ENCODE peak calls at places on chromosomes 16 and 17, in ten cellular contexts. R is neuronal stem cell, D is ovary, M is gastrocnemius medialis, N is small intestine, E is endothelial cell of umbilical vein, G is psoas muscle, F is colonic mucosa, K is upper lobe of left lung, Q is left ventricle myocardium inferior. Y is an unnamed sample. For H3K4me1 and H3K27me3, the result is how much of the 10 kb centered on the place peaks cover.

GRCh38 chr16:51881731-51882130 is 665.2 kb downstream of the TOX3 start:
- DNase-seq in N (no peak), Q (no peak), E (no peak), D (no peak), G (no peak), K (no peak), M (no peak), F (no peak), R (no peak), Y (no peak)

GRCh38 chr17:83080641-83081560 is 1.5 kb downstream of the METRNL start:
- DNase-seq in N (no peak), K (peak), D (no peak), F (peak), R (no peak), Q (no peak), M (no peak), G (peak), E (no peak), Y (peak)

GRCh38 chr17:5784791-5785190 is 200.5 kb upstream of the NLRP1 start:
- DNase-seq in R (no peak), G (no peak), M (no peak), F (no peak), Q (no peak), E (no peak), K (no peak), N (no peak), D (no peak), Y (no peak)

GRCh38 chr17:67800495-67800928 is 24.8 kb upstream of the BPTF start:
- DNase-seq in M (peak), N (peak), F (peak), R (peak), D (no peak), E (peak), G (peak), K (no peak), Q (peak), Y (peak)

GRCh38 chr16:77788196-77789084 is at the start of gene VAT1L:
- DNase-seq in F (peak), K (peak), R (peak), G (no peak), E (peak), D (no peak), Q (peak), M (no peak), N (no peak), Y (peak)

GRCh38 chr17:75129576-75129975 is 2.0 kb downstream of the NT5C start:
- DNase-seq in N (no peak), F (no peak), R (no peak), K (no peak), G (no peak), Q (no peak), M (no peak), E (no peak), D (no peak), Y (no peak)

GRCh38 chr17:40023590-40024292 is 8.5 kb downstream of the CSF3 start:
- DNase-seq in K (no peak), N (no peak), G (no peak), D (no peak), R (no peak), E (peak), F (peak), Q (peak), M (no peak), Y (peak)

GRCh38 chr17:64196626-64197025 is 66.4 kb downstream of the TEX2 start:
- DNase-seq in N (no peak), K (no peak), E (no peak), R (no peak), D (no peak), F (no peak), G (no peak), M (no peak), Q (no peak), Y (no peak)

GRCh38 chr17:6496636-6497441 is 52.6 kb downstream of the PIMREG start:
- DNase-seq in F (no peak), K (no peak), G (no peak), D (no peak), N (no peak), M (no peak), E (no peak), Q (no peak), R (no peak), Y (no peak)

GRCh38 chr17:49742256-49742655 is 21.7 kb downstream of the FAM117A start:
- DNase-seq in M (no peak), G (no peak), R (no peak), N (peak), F (no peak), E (no peak), Q (no peak), D (no peak), K (no peak), Y (no peak)

GRCh38 chr16:19008245-19008644 is 24.5 kb downstream of the TMC7 start:
- DNase-seq in M (no peak), G (no peak), R (no peak), Q (no peak), D (no peak), F (no peak), K (no peak), E (no peak), N (no peak), Y (no peak)

GRCh38 chr16:8236816-8237215 is 353.5 kb downstream of the TMEM114 start:
- DNase-seq in K (no peak), Q (no peak), E (no peak), F (no peak), D (no peak), N (no peak), R (no peak), M (no peak), G (no peak), Y (no peak)

GRCh38 chr17:37483311-37484039 is 6.2 kb upstream of the DUSP14 start:
- DNase-seq in D (peak), N (no peak), K (no peak), G (peak), M (peak), E (no peak), F (no peak), R (no peak), Q (no peak), Y (no peak)

GRCh38 chr17:77872714-77873517 is 85.6 kb upstream of the TNRC6C start:
- DNase-seq in D (no peak), N (no peak), Q (no peak), M (no peak), R (no peak), F (no peak), E (no peak), G (no peak), K (no peak), Y (peak)

GRCh38 chr17:13518271-13519000 is 83.3 kb downstream of the HS3ST3A1 start:
- DNase-seq in M (no peak), Q (no peak), R (no peak), N (no peak), K (no peak), G (no peak), E (no peak), F (no peak), D (no peak), Y (no peak)

GRCh38 chr16:52976539-52977167 is 76.0 kb downstream of the CHD9NB start:
- DNase-seq in E (peak), G (no peak), N (peak), F (no peak), Q (no peak), D (no peak), K (no peak), M (no peak), R (no peak), Y (no peak)

GRCh38 chr16:50202926-50203624 is 50.0 kb downstream of the TENT4B start:
- DNase-seq in M (no peak), E (peak), Q (no peak), R (no peak), D (no peak), F (peak), G (no peak), K (no peak), N (peak), Y (no peak)

GRCh38 chr17:17847102-17847501 is 10.3 kb upstream of the SREBF1 start:
- DNase-seq in R (no peak), G (no peak), N (no peak), K (peak), M (no peak), F (no peak), E (no peak), Q (no peak), D (no peak), Y (peak)

GRCh38 chr17:63571632-63572310 is 21.5 kb downstream of the DCAF7 start:
- DNase-seq in N (peak), Q (no peak), F (no peak), K (no peak), R (no peak), G (no peak), D (no peak), E (peak), M (no peak), Y (no peak)

GRCh38 chr17:75263051-75263450 is 1.4 kb downstream of the MRPS7 start:
- DNase-seq in E (no peak), M (no peak), K (no peak), Q (no peak), D (no peak), G (no peak), R (no peak), N (no peak), F (no peak), Y (peak)

GRCh38 chr17:78969865-78970264 is 9.9 kb downstream of the LGALS3BP start:
- DNase-seq in Q (no peak), D (no peak), N (no peak), G (no peak), R (no peak), F (no peak), K (no peak), M (no peak), E (no peak), Y (no peak)

GRCh38 chr17:15920758-15921239 is 24.1 kb upstream of the ADORA2B start:
- DNase-seq in G (peak), K (no peak), N (no peak), F (no peak), R (no peak), M (no peak), D (no peak), E (no peak), Q (no peak), Y (no peak)

GRCh38 chr17:55266051-55266957 is 1.5 kb downstream of the HLF start:
- DNase-seq in G (no peak), N (no peak), Q (no peak), E (no peak), M (no peak), F (no peak), K (no peak), D (peak), R (no peak), Y (no peak)

GRCh38 chr17:55266958-55267688 is 2.4 kb downstream of the HLF start:
- DNase-seq in E (no peak), F (no peak), M (no peak), R (no peak), G (no peak), Q (no peak), D (no peak), K (no peak), N (no peak), Y (no peak)

GRCh38 chr17:55269894-55270293 is 5.1 kb downstream of the HLF start:
- DNase-seq in G (no peak), N (no peak), R (no peak), E (no peak), K (no peak), Q (no peak), D (no peak), F (no peak), M (no peak), Y (no peak)

GRCh38 chr17:55268649-55269480 is 4.1 kb downstream of the HLF start:
- DNase-seq in M (no peak), R (no peak), G (no peak), D (no peak), K (no peak), N (no peak), E (no peak), F (no peak), Q (no peak), Y (no peak)

GRCh38 chr17:55267777-55268648 is 3.3 kb downstream of the HLF start:
- DNase-seq in G (no peak), F (no peak), M (no peak), R (no peak), N (no peak), D (no peak), E (no peak), Q (no peak), K (peak), Y (no peak)
- H3K4me3 ChIP-seq in G (peak), F (no peak), M (no peak), R (no peak), N (no peak), D (peak), E (no peak), Q (peak), K (peak), Y (peak)

GRCh38 chr17:50954641-50955121 is 88.5 kb upstream of the TOB1 start:
- DNase-seq in R (no peak), D (no peak), N (no peak), F (no peak), M (no peak), Q (no peak), G (no peak), E (no peak), K (no peak), Y (no peak)

GRCh38 chr17:50952889-50953288 is 86.7 kb upstream of the TOB1 start:
- DNase-seq in M (peak), E (no peak), R (no peak), K (no peak), D (no peak), G (no peak), Q (no peak), F (no peak), N (no peak), Y (no peak)

GRCh38 chr17:50955160-50955559 is 89.0 kb upstream of the TOB1 start:
- DNase-seq in R (no peak), F (no peak), D (no peak), G (no peak), M (peak), N (no peak), E (no peak), K (no peak), Q (no peak), Y (peak)

GRCh38 chr17:50953518-50953830 is 87.3 kb upstream of the TOB1 start:
- DNase-seq in D (no peak), F (no peak), G (no peak), K (no peak), N (no peak), E (no peak), Q (no peak), R (no peak), M (no peak), Y (no peak)

DNA sequence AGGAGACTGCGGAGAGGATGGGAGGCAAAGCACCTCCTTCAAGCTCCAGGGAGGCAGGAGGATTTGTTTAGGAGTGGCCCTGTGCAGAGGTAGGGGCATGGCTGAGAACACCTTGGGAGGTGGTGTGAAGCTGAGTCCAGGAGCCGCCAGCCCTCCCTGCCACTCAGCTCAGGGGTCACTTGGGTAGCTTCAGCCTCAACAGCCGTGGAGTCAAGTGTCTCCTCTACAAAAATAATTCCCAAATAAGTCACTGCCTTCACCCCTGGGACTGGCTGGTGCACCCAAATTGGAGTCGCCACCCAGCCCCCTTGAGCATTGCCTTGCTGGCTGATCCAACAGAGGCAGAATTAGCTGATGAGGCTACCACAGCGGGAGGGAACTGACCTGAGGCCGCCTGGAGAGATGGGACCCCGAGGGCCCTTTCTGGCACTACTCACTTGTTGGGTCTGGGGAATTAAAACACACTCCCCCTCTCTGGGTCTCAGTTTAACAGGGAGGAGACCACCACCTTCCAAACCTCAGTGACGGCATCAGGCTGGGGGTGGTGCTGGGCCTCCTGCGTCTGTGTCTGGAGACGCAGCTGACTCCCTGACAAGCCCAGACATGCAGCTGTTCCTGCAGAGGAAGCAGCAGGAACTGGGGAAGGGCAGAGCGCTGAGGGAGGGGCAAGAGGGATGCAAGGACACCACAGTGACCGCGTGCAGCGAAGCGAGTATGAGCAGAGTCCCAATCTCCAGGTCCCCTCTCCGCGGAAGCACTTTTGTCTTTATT is 87.9 kb upstream of the TOB1 start:
- DNase-seq in F (no peak), K (no peak), Q (peak), D (peak), E (peak), G (peak), R (no peak), N (peak), M (peak), Y (no peak)
- H3K4me1 ChIP-seq in F (under half), K (under half), Q (half or more), D (under half), E (under half), G (half or more), R (under half), N (under half), M (half or more), Y (under half)

DNA sequence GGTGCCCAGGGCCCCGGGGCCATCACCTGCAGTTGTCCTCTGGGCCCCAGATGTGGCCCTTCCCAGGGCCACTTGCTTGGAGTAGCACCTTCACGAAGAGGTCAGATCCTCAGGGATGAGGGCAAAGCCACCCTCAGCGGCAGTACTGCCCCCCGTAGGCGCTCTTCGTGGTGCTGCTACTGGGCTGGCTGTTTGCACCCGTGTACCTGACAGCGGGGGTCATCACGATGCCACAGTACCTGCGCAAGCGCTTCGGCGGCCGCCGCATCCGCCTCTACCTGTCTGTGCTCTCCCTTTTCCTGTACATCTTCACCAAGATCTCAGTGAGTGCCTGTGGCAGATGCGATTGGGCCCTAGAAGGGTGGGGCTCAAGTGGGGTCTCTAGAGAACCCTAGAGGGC is 2.6 kb downstream of the SLC5A2 start:
- DNase-seq in N (no peak), K (peak), Q (no peak), D (no peak), G (no peak), M (no peak), F (no peak), E (no peak), R (no peak), Y (no peak)
- H3K27me3 ChIP-seq in N (under half), K (under half), Q (under half), D (under half), G (under half), M (under half), F (under half), E (under half), R (under half), Y (under half)

DNA sequence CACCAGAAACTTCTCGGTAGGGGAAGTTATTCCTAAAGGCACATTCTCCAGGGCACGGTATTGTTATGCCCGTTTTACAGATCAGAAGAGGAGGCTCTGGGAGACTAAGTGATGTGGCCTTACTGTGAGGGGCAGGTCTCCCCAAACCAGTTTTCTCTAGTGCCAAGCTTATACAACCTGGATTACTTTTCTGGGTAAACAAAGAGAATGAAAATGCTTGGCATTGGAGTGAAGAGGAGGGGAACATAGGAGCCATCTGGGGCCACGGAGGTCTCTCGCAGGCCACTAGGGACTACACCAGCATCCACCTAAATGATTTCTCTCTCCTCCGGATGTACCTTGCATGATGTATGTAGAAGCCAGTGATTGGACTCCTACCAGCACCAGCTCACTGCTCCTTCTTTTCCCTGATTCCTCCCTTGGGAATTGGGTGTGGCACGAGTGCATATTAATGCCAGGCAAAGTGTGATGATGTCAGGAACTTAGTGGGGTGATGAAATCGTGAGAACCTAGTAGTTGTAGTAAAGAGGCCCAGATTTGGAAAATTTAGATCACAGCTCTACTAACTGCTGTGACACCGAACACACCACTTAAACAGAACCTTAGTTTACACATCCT is 687 bp downstream of the TOM1L1 start:
- DNase-seq in E (no peak), Q (no peak), K (no peak), D (no peak), R (no peak), N (peak), M (no peak), G (no peak), F (peak), Y (no peak)
- H3K4me3 ChIP-seq in E (no peak), Q (peak), K (peak), D (peak), R (peak), N (no peak), M (peak), G (peak), F (peak), Y (peak)

GRCh38 chr17:48614904-48615211 is 234 bp downstream of the HOXB8 start:
- DNase-seq in M (no peak), Q (no peak), F (no peak), G (no peak), K (no peak), R (no peak), N (no peak), E (no peak), D (no peak), Y (no peak)
- H3K4me1 ChIP-seq in M (under half), Q (half or more), F (under half), G (under half), K (under half), R (under half), N (under half), E (under half), D (under half), Y (under half)

GRCh38 chr16:12904041-12904671 is 2.8 kb downstream of the SHISA9 start:
- DNase-seq in E (no peak), R (no peak), N (no peak), G (no peak), K (peak), D (no peak), M (no peak), Q (no peak), F (no peak), Y (no peak)
- H3K27me3 ChIP-seq in E (under half), R (under half), N (under half), G (half or more), K (under half), D (under half), M (under half), Q (half or more), F (under half), Y (under half)

GRCh38 chr17:38872671-38873385 is 3.0 kb downstream of the LASP1 start:
- DNase-seq in Q (no peak), E (no peak), N (peak), G (no peak), F (peak), D (no peak), M (no peak), K (no peak), R (no peak), Y (no peak)

GRCh38 chr17:38873646-38874380 is 4.0 kb downstream of the LASP1 start:
- DNase-seq in M (no peak), K (no peak), R (no peak), Q (no peak), G (no peak), F (peak), E (no peak), D (no peak), N (peak), Y (peak)

GRCh38 chr17:38871247-38871991 is 1.6 kb downstream of the LASP1 start:
- DNase-seq in E (peak), R (no peak), N (peak), G (peak), M (peak), F (peak), Q (peak), K (no peak), D (peak), Y (peak)

GRCh38 chr17:38870259-38871165 is 654 bp downstream of the LASP1 start:
- DNase-seq in Q (peak), G (peak), M (peak), F (peak), R (no peak), N (peak), K (peak), E (peak), D (peak), Y (peak)

GRCh38 chr17:38871992-38872605 is 2.2 kb downstream of the LASP1 start:
- DNase-seq in Q (no peak), K (no peak), R (no peak), N (peak), F (peak), G (no peak), E (no peak), D (no peak), M (no peak), Y (no peak)
- H3K4me3 ChIP-seq in Q (peak), K (peak), R (peak), N (peak), F (peak), G (peak), E (peak), D (peak), M (peak), Y (peak)

GRCh38 chr16:24541534-24541933 is 2.2 kb downstream of the RBBP6 start:
- DNase-seq in Q (no peak), G (no peak), R (no peak), N (peak), F (no peak), K (no peak), D (no peak), M (no peak), E (peak), Y (no peak)
- H3K4me1 ChIP-seq in Q (half or more), G (under half), R (under half), N (under half), F (under half), K (under half), D (under half), M (half or more), E (under half), Y (under half)

Y was measured in right cardiac atrium.